ENCODE peak calls at places on chromosome 18, in four cellular contexts. One of them, this sample, is unnamed.
A peak's percentile ranks its signal among the peaks of the same experiment; 100 is the strongest.

GRCh38 chr18:58189008-58189407 is 145.0 kb downstream of the NEDD4L start:
- DNase-seq in trophoblast cell: no peak
- DNase-seq in upper lobe of right lung: no peak
- DNase-seq in DND-41: no peak
- DNase-seq in this sample: no peak

GRCh38 chr18:12420831-12421421 is 13.2 kb downstream of the PRELID3A start:
- DNase-seq in trophoblast cell: peak; percentile 48
- DNase-seq in upper lobe of right lung: no peak
- DNase-seq in DND-41: no peak
- DNase-seq in this sample: no peak

GRCh38 chr18:51278045-51278649 is 80.7 kb upstream of the MEX3C start:
- DNase-seq in trophoblast cell: peak; percentile 54
- DNase-seq in upper lobe of right lung: no peak
- DNase-seq in DND-41: peak; percentile 53
- DNase-seq in this sample: peak; percentile 63

GRCh38 chr18:54444309-54444914 is 86.7 kb downstream of the C18orf54 start:
- DNase-seq in trophoblast cell: peak; percentile 55
- DNase-seq in upper lobe of right lung: no peak
- DNase-seq in DND-41: peak; percentile 49
- DNase-seq in this sample: peak; percentile 63

GRCh38 chr18:64710105-64710861 is 561.4 kb upstream of the LINC00305 start:
- DNase-seq in trophoblast cell: no peak
- DNase-seq in upper lobe of right lung: no peak
- DNase-seq in DND-41: no peak
- DNase-seq in this sample: no peak

GRCh38 chr18:27413495-27414401 is 228.6 kb upstream of the CHST9 start:
- DNase-seq in trophoblast cell: peak; percentile 52
- DNase-seq in upper lobe of right lung: no peak
- DNase-seq in DND-41: no peak
- DNase-seq in this sample: no peak

GRCh38 chr18:77136871-77137665 is 4.5 kb upstream of the MBP start:
- DNase-seq in trophoblast cell: no peak
- DNase-seq in upper lobe of right lung: no peak
- DNase-seq in DND-41: peak; percentile 49
- DNase-seq in this sample: no peak

GRCh38 chr18:47254341-47254939 is 3.0 kb upstream of the SKOR2 start:
- DNase-seq in trophoblast cell: peak; percentile 24
- DNase-seq in upper lobe of right lung: peak; percentile 80
- DNase-seq in DND-41: peak; percentile 55
- DNase-seq in this sample: no peak

GRCh38 chr18:70293166-70293565 is 4.3 kb downstream of the SOCS6 start:
- DNase-seq in trophoblast cell: no peak
- DNase-seq in upper lobe of right lung: no peak
- DNase-seq in DND-41: no peak
- DNase-seq in this sample: no peak

GRCh38 chr18:72830109-72830508 is 37.7 kb downstream of the NETO1 start:
- DNase-seq in trophoblast cell: no peak
- DNase-seq in upper lobe of right lung: no peak
- DNase-seq in DND-41: peak; percentile 78
- DNase-seq in this sample: peak; percentile 13

GRCh38 chr18:39841133-39842041 is 2113.6 kb upstream of the PIK3C3 start:
- DNase-seq in trophoblast cell: peak; percentile 45
- DNase-seq in upper lobe of right lung: peak; percentile 68
- DNase-seq in DND-41: no peak
- DNase-seq in this sample: peak; percentile 53

GRCh38 chr18:11591957-11592356 is 17.4 kb upstream of the SLC35G4 start:
- DNase-seq in trophoblast cell: no peak
- DNase-seq in upper lobe of right lung: no peak
- DNase-seq in DND-41: peak; percentile 27
- DNase-seq in this sample: no peak

GRCh38 chr18:58893388-58894099 is 28.9 kb downstream of the ZNF532 start:
- DNase-seq in trophoblast cell: no peak
- DNase-seq in upper lobe of right lung: no peak
- DNase-seq in DND-41: no peak
- DNase-seq in this sample: no peak

GRCh38 chr18:31500161-31500688 is 2.2 kb downstream of the DSG2 start:
- DNase-seq in trophoblast cell: no peak
- DNase-seq in upper lobe of right lung: no peak
- DNase-seq in DND-41: no peak
- DNase-seq in this sample: no peak

GRCh38 chr18:23629444-23629946 is 33.2 kb downstream of the ANKRD29 start:
- DNase-seq in trophoblast cell: no peak
- DNase-seq in upper lobe of right lung: peak; percentile 76
- DNase-seq in DND-41: no peak
- DNase-seq in this sample: peak; percentile 8

GRCh38 chr18:37306420-37306819 is 259.2 kb downstream of the CELF4 start:
- DNase-seq in trophoblast cell: no peak
- DNase-seq in upper lobe of right lung: no peak
- DNase-seq in DND-41: no peak
- DNase-seq in this sample: no peak

GRCh38 chr18:46488472-46489213 is 168.4 kb downstream of the LOXHD1 start:
- DNase-seq in trophoblast cell: no peak
- DNase-seq in upper lobe of right lung: no peak
- DNase-seq in DND-41: no peak
- DNase-seq in this sample: no peak

GRCh38 chr18:23523429-23524212 is 20.3 kb downstream of the RMC1 start:
- DNase-seq in trophoblast cell: no peak
- DNase-seq in upper lobe of right lung: no peak
- DNase-seq in DND-41: no peak
- DNase-seq in this sample: no peak

GRCh38 chr18:74513883-74514205 is 17.7 kb downstream of the CNDP2 start:
- DNase-seq in trophoblast cell: no peak
- DNase-seq in upper lobe of right lung: no peak
- DNase-seq in DND-41: no peak
- DNase-seq in this sample: no peak

GRCh38 chr18:74124642-74125041 is 23.0 kb downstream of the FBXO15 start:
- DNase-seq in trophoblast cell: no peak
- DNase-seq in upper lobe of right lung: no peak
- DNase-seq in DND-41: no peak
- DNase-seq in this sample: no peak

GRCh38 chr18:69969491-69969890 is 21.8 kb upstream of the CD226 start:
- DNase-seq in trophoblast cell: no peak
- DNase-seq in upper lobe of right lung: no peak
- DNase-seq in DND-41: no peak
- DNase-seq in this sample: no peak

GRCh38 chr18:48843596-48843995 is 107.2 kb downstream of the SMAD7 start:
- DNase-seq in trophoblast cell: no peak
- DNase-seq in upper lobe of right lung: peak; percentile 5
- DNase-seq in DND-41: no peak
- DNase-seq in this sample: no peak
- H3K4me1 ChIP-seq in trophoblast cell: peaks cover 63% of the 10 kb centered on the region
- H3K4me1 ChIP-seq in upper lobe of right lung: peaks cover 50% of the 10 kb centered on the region
- H3K4me1 ChIP-seq in DND-41: peaks cover 32% of the 10 kb centered on the region
- H3K4me1 ChIP-seq in this sample: peaks cover 24% of the 10 kb centered on the region

DNA sequence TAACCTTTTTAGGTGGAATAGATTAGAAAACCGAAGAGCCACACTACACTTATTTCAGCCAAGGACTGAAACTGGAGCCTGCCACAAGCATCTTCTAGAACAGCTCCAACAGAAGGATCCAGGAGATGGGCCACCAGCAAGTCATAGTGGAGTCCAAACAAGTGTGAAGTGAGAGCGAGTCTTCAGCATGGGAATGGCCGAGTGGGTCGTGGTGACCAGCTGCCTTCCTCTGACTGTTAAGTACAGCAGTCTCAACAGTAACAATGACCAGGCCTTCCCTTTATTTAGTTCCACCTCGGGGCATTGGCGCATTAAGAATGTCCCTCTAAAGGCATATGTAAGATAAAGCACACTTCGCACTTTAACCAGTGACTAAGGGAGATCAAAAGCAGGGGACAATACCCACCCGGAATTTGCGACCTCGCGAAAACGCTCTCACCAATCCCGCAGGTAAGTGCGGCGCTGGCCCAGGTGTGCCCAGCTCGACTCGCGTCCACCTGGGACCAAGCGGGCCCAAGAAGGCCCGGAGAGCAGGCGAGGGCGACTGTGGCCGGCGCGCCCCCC is 1.1 kb downstream of the L3MBTL4 start:
- DNase-seq in trophoblast cell: no peak
- DNase-seq in upper lobe of right lung: no peak
- DNase-seq in DND-41: no peak
- DNase-seq in this sample: peak; percentile 31
- H3K27me3 ChIP-seq in trophoblast cell: peaks cover 20% of the 10 kb centered on the region
- H3K27me3 ChIP-seq in upper lobe of right lung: no peaks in the 10 kb centered on the region
- H3K27me3 ChIP-seq in DND-41: no peaks in the 10 kb centered on the region
- H3K27me3 ChIP-seq in this sample: no peaks in the 10 kb centered on the region

GRCh38 chr18:6948656-6949055 is 168.9 kb downstream of the LAMA1 start:
- DNase-seq in trophoblast cell: no peak
- DNase-seq in upper lobe of right lung: no peak
- DNase-seq in DND-41: no peak
- DNase-seq in this sample: no peak
- H3K4me1 ChIP-seq in trophoblast cell: no peaks in the 10 kb centered on the region
- H3K4me1 ChIP-seq in upper lobe of right lung: no peaks in the 10 kb centered on the region
- H3K4me1 ChIP-seq in DND-41: no peaks in the 10 kb centered on the region
- H3K4me1 ChIP-seq in this sample: peaks cover 64% of the 10 kb centered on the region

GRCh38 chr18:25815659-25816058 is 274.8 kb downstream of the SS18 start:
- DNase-seq in trophoblast cell: no peak
- DNase-seq in upper lobe of right lung: no peak
- DNase-seq in DND-41: no peak
- DNase-seq in this sample: no peak
- H3K27me3 ChIP-seq in trophoblast cell: no peaks in the 10 kb centered on the region
- H3K27me3 ChIP-seq in upper lobe of right lung: no peaks in the 10 kb centered on the region
- H3K27me3 ChIP-seq in DND-41: no peaks in the 10 kb centered on the region
- H3K27me3 ChIP-seq in this sample: no peaks in the 10 kb centered on the region

GRCh38 chr18:61946449-61946848 is 53.6 kb upstream of the RNF152 start:
- DNase-seq in trophoblast cell: no peak
- DNase-seq in upper lobe of right lung: no peak
- DNase-seq in DND-41: no peak
- DNase-seq in this sample: no peak
- H3K4me1 ChIP-seq in trophoblast cell: peaks cover 18% of the 10 kb centered on the region
- H3K4me1 ChIP-seq in upper lobe of right lung: no peaks in the 10 kb centered on the region
- H3K4me1 ChIP-seq in DND-41: peaks cover 8% of the 10 kb centered on the region
- H3K4me1 ChIP-seq in this sample: no peaks in the 10 kb centered on the region

GRCh38 chr18:60493066-60493465 is 120.5 kb upstream of the MC4R start:
- DNase-seq in trophoblast cell: no peak
- DNase-seq in upper lobe of right lung: no peak
- DNase-seq in DND-41: no peak
- DNase-seq in this sample: no peak
- H3K27me3 ChIP-seq in trophoblast cell: no peaks in the 10 kb centered on the region
- H3K27me3 ChIP-seq in upper lobe of right lung: no peaks in the 10 kb centered on the region
- H3K27me3 ChIP-seq in DND-41: no peaks in the 10 kb centered on the region
- H3K27me3 ChIP-seq in this sample: no peaks in the 10 kb centered on the region

GRCh38 chr18:79947881-79948610 is 3.4 kb downstream of the SLC66A2 start:
- DNase-seq in trophoblast cell: no peak
- DNase-seq in upper lobe of right lung: peak; percentile 35
- DNase-seq in DND-41: no peak
- DNase-seq in this sample: no peak
- H3K4me1 ChIP-seq in trophoblast cell: peaks cover 13% of the 10 kb centered on the region
- H3K4me1 ChIP-seq in upper lobe of right lung: peaks cover 38% of the 10 kb centered on the region
- H3K4me1 ChIP-seq in DND-41: peaks cover 45% of the 10 kb centered on the region
- H3K4me1 ChIP-seq in this sample: peaks cover 69% of the 10 kb centered on the region

GRCh38 chr18:22179174-22179573 is 9.8 kb downstream of the GATA6 start:
- DNase-seq in trophoblast cell: no peak
- DNase-seq in upper lobe of right lung: no peak
- DNase-seq in DND-41: no peak
- DNase-seq in this sample: no peak

GRCh38 chr18:22176622-22177495 is 7.5 kb downstream of the GATA6 start:
- DNase-seq in trophoblast cell: peak; percentile 76
- DNase-seq in upper lobe of right lung: peak; percentile 78
- DNase-seq in DND-41: no peak
- DNase-seq in this sample: no peak

GRCh38 chr18:22176282-22176621 is 6.9 kb downstream of the GATA6 start:
- DNase-seq in trophoblast cell: no peak
- DNase-seq in upper lobe of right lung: no peak
- DNase-seq in DND-41: no peak
- DNase-seq in this sample: no peak

GRCh38 chr18:22179631-22180030 is 10.2 kb downstream of the GATA6 start:
- DNase-seq in trophoblast cell: no peak
- DNase-seq in upper lobe of right lung: no peak
- DNase-seq in DND-41: no peak
- DNase-seq in this sample: no peak

GRCh38 chr18:22177496-22177866 is 8.1 kb downstream of the GATA6 start:
- DNase-seq in trophoblast cell: no peak
- DNase-seq in upper lobe of right lung: no peak
- DNase-seq in DND-41: no peak
- DNase-seq in this sample: no peak
- H3K27me3 ChIP-seq in trophoblast cell: peaks cover 51% of the 10 kb centered on the region
- H3K27me3 ChIP-seq in upper lobe of right lung: peaks cover 3% of the 10 kb centered on the region
- H3K27me3 ChIP-seq in DND-41: no peaks in the 10 kb centered on the region
- H3K27me3 ChIP-seq in this sample: no peaks in the 10 kb centered on the region

GRCh38 chr18:9596843-9597242 is 17.5 kb downstream of the PPP4R1 start:
- DNase-seq in trophoblast cell: no peak
- DNase-seq in upper lobe of right lung: no peak
- DNase-seq in DND-41: no peak
- DNase-seq in this sample: no peak
- H3K4me1 ChIP-seq in trophoblast cell: no peaks in the 10 kb centered on the region
- H3K4me1 ChIP-seq in upper lobe of right lung: peaks cover 11% of the 10 kb centered on the region
- H3K4me1 ChIP-seq in DND-41: no peaks in the 10 kb centered on the region
- H3K4me1 ChIP-seq in this sample: peaks cover 23% of the 10 kb centered on the region

This sample was measured in body of pancreas.